ENCODE peak calls at places on chromosomes 7 and 10, in ten cellular contexts. E, B, I, V, T, F, N, P, Y and A are unnamed samples.

GRCh38 chr10:102229810-102230263 is 3.7 kb downstream of the ELOVL3 start:
- DNase-seq in Y (peak), B (peak), F (no peak), N (peak), P (peak), T (peak), V (peak), I (peak), E (peak), A (peak)

GRCh38 chr10:110003524-110003885 is 4.3 kb upstream of the ADD3 start:
- DNase-seq in F (no peak), E (no peak), B (no peak), T (peak), V (no peak), Y (no peak), I (no peak), P (no peak), N (no peak), A (no peak)

GRCh38 chr7:7922684-7923385 is 45.8 kb upstream of the GLCCI1 start:
- DNase-seq in N (no peak), P (no peak), E (no peak), V (no peak), Y (no peak), I (no peak), T (peak), B (no peak), F (no peak), A (no peak)

GRCh38 chr7:69365588-69366241 is 232.6 kb upstream of the AUTS2 start:
- DNase-seq in P (no peak), B (no peak), V (no peak), I (peak), N (no peak), F (no peak), T (no peak), Y (peak), E (no peak), A (no peak)

GRCh38 chr7:156438011-156438410 is 202.6 kb upstream of the RNF32 start:
- DNase-seq in P (no peak), V (no peak), F (no peak), N (no peak), T (no peak), Y (no peak), E (no peak), I (no peak), B (no peak), A (no peak)

GRCh38 chr10:14360515-14360914 is 29.8 kb upstream of the FRMD4A start:
- DNase-seq in I (no peak), V (no peak), P (no peak), N (no peak), E (no peak), T (no peak), Y (no peak), F (no peak), B (no peak), A (no peak)

GRCh38 chr7:132145466-132145865 is 430.8 kb downstream of the PLXNA4 start:
- DNase-seq in B (no peak), E (no peak), V (no peak), Y (peak), F (peak), N (no peak), I (no peak), P (no peak), T (peak), A (no peak)

GRCh38 chr7:94330474-94331027 is 64.1 kb upstream of the COL1A2 start:
- DNase-seq in T (no peak), N (no peak), Y (no peak), V (no peak), P (no peak), F (no peak), E (no peak), B (no peak), I (no peak), A (no peak)

GRCh38 chr10:31954410-31955191 is 26.0 kb upstream of the ARHGAP12 start:
- DNase-seq in I (no peak), F (no peak), T (no peak), E (no peak), B (no peak), N (no peak), V (no peak), Y (no peak), P (no peak), A (no peak)

GRCh38 chr7:13979671-13980438 is 9.6 kb downstream of the ETV1 start:
- DNase-seq in N (no peak), B (no peak), T (no peak), V (no peak), I (peak), F (no peak), Y (no peak), P (no peak), E (no peak), A (no peak)

GRCh38 chr10:35355971-35356724 is 19.8 kb downstream of the CCNY start:
- DNase-seq in E (no peak), Y (no peak), P (peak), I (no peak), T (no peak), N (no peak), V (no peak), B (no peak), F (no peak), A (no peak)

GRCh38 chr10:659710-660141 is 29.7 kb downstream of the DIP2C start:
- DNase-seq in B (no peak), I (peak), T (peak), N (no peak), E (no peak), F (no peak), Y (peak), V (no peak), P (no peak), A (no peak)

GRCh38 chr7:20596653-20597052 is 18.8 kb upstream of the ABCB5 start:
- DNase-seq in B (no peak), T (no peak), E (no peak), I (peak), Y (peak), F (no peak), N (no peak), V (no peak), P (no peak), A (no peak)

GRCh38 chr7:47370461-47371042 is 211.4 kb downstream of the TNS3 start:
- DNase-seq in F (no peak), B (no peak), E (no peak), T (no peak), I (no peak), N (no peak), V (no peak), Y (no peak), P (no peak), A (no peak)

GRCh38 chr7:26376208-26376917 is 84.7 kb downstream of the SNX10 start:
- DNase-seq in E (peak), B (peak), F (no peak), T (peak), V (no peak), I (no peak), P (peak), N (peak), Y (no peak), A (peak)

GRCh38 chr10:125661942-125662515 is 20.9 kb downstream of the TEX36 start:
- DNase-seq in P (no peak), N (no peak), B (no peak), Y (peak), T (no peak), I (peak), F (no peak), E (no peak), V (no peak), A (no peak)

GRCh38 chr7:45238806-45239205 is 81.2 kb downstream of the RAMP3 start:
- DNase-seq in T (no peak), N (no peak), E (no peak), P (no peak), Y (no peak), V (no peak), F (no peak), I (no peak), B (no peak), A (no peak)

GRCh38 chr10:100184426-100185219 is 1.2 kb downstream of the ERLIN1 start:
- DNase-seq in Y (no peak), P (no peak), B (no peak), F (no peak), E (no peak), V (peak), N (no peak), I (no peak), T (no peak), A (peak)

GRCh38 chr7:128398016-128398840 is 11.6 kb downstream of the IMPDH1 start:
- DNase-seq in Y (no peak), F (no peak), T (peak), I (no peak), N (peak), E (peak), P (no peak), V (no peak), B (no peak), A (peak)

GRCh38 chr10:49037187-49037586 is 78.1 kb downstream of the VSTM4 start:
- DNase-seq in P (no peak), E (no peak), B (no peak), T (no peak), I (peak), F (no peak), Y (peak), V (no peak), N (no peak), A (no peak)